ENCODE peak calls at places on chromosomes 16 and 17, in ten cellular contexts. Q is OCI-LY7, B is Calu3, L is colonic mucosa, H is hepatocyte, O is heart right ventricle, D is esophagus squamous epithelium, S is adrenal gland, Z is fibroblast of lung, J is cardiac muscle cell. M is an unnamed sample.

GRCh38 chr16:10093564-10093963 is 88.7 kb downstream of the GRIN2A start:
- DNase-seq in Q (no peak), B (no peak), L (no peak), H (no peak), O (no peak), D (no peak), S (no peak), Z (no peak), J (no peak), M (no peak)

GRCh38 chr17:75856062-75856681 is 1.0 kb upstream of the WBP2 start:
- DNase-seq in Q (peak), B (peak), L (no peak), H (no peak), O (no peak), D (no peak), S (peak), Z (no peak), J (no peak), M (no peak)

GRCh38 chr17:185445-186138 is 4.1 kb upstream of the DOC2B start:
- DNase-seq in Q (no peak), B (no peak), L (no peak), H (no peak), O (no peak), D (no peak), S (no peak), Z (no peak), J (no peak), M (no peak)

GRCh38 chr16:31472559-31473203 is 729 bp downstream of the TGFB1I1 start:
- DNase-seq in Q (no peak), B (peak), L (peak), H (peak), O (peak), D (no peak), S (peak), Z (peak), J (peak), M (no peak)

GRCh38 chr17:19369846-19370492 is 7.4 kb upstream of the B9D1 start:
- DNase-seq in Q (no peak), B (no peak), L (peak), H (no peak), O (peak), D (no peak), S (no peak), Z (no peak), J (no peak), M (peak)

GRCh38 chr17:37698132-37698615 is 46.7 kb downstream of the HNF1B start:
- DNase-seq in Q (no peak), B (peak), L (no peak), H (no peak), O (no peak), D (no peak), S (no peak), Z (no peak), J (no peak), M (no peak)

GRCh38 chr17:6444573-6445335 is 499 bp downstream of the PIMREG start:
- DNase-seq in Q (no peak), B (no peak), L (no peak), H (no peak), O (no peak), D (no peak), S (no peak), Z (no peak), J (no peak), M (no peak)

GRCh38 chr16:63581560-63581959 is 1540.3 kb downstream of the CDH11 start:
- DNase-seq in Q (no peak), B (no peak), L (no peak), H (no peak), O (peak), D (no peak), S (peak), Z (no peak), J (peak), M (no peak)

GRCh38 chr16:20803561-20804214 is 2.6 kb downstream of the ERI2 start:
- DNase-seq in Q (no peak), B (no peak), L (no peak), H (no peak), O (no peak), D (no peak), S (no peak), Z (no peak), J (no peak), M (no peak)

GRCh38 chr16:85286970-85287814 is 174.9 kb upstream of the CIBAR2 start:
- DNase-seq in Q (no peak), B (no peak), L (no peak), H (no peak), O (no peak), D (no peak), S (peak), Z (peak), J (no peak), M (no peak)

GRCh38 chr17:55420776-55421178 is 858 bp downstream of the MMD start:
- DNase-seq in Q (peak), B (peak), L (peak), H (peak), O (peak), D (no peak), S (peak), Z (peak), J (peak), M (peak)

GRCh38 chr16:87144232-87144631 is 173.0 kb downstream of the C16orf95 start:
- DNase-seq in Q (no peak), B (no peak), L (no peak), H (no peak), O (no peak), D (no peak), S (no peak), Z (no peak), J (no peak), M (no peak)

GRCh38 chr17:77328823-77329740 is 188.3 kb downstream of the SEC14L1 start:
- DNase-seq in Q (no peak), B (no peak), L (peak), H (no peak), O (peak), D (no peak), S (peak), Z (no peak), J (no peak), M (peak)

GRCh38 chr17:47064684-47065083 is 85.6 kb upstream of the RPRML start:
- DNase-seq in Q (no peak), B (no peak), L (no peak), H (no peak), O (no peak), D (no peak), S (no peak), Z (no peak), J (no peak), M (no peak)

GRCh38 chr17:37650419-37651003 is 7.3 kb upstream of the DDX52 start:
- DNase-seq in Q (peak), B (peak), L (peak), H (peak), O (peak), D (no peak), S (peak), Z (peak), J (peak), M (no peak)

GRCh38 chr16:450800-451512 is 25.5 kb downstream of the RAB11FIP3 start:
- DNase-seq in Q (no peak), B (no peak), L (no peak), H (no peak), O (no peak), D (no peak), S (no peak), Z (no peak), J (no peak), M (no peak)

GRCh38 chr17:51165680-51166197 is 472 bp upstream of the NME2 start:
- DNase-seq in Q (no peak), B (peak), L (no peak), H (peak), O (peak), D (no peak), S (no peak), Z (no peak), J (no peak), M (no peak)

GRCh38 chr17:64484380-64484779 is 12.5 kb downstream of the POLG2 start:
- DNase-seq in Q (no peak), B (no peak), L (no peak), H (no peak), O (no peak), D (no peak), S (no peak), Z (no peak), J (no peak), M (no peak)

GRCh38 chr17:82993005-82993404 is 86.4 kb upstream of the METRNL start:
- DNase-seq in Q (no peak), B (no peak), L (no peak), H (no peak), O (no peak), D (no peak), S (no peak), Z (no peak), J (no peak), M (no peak)

GRCh38 chr17:82775033-82775823 is 23.4 kb downstream of the TBCD start:
- DNase-seq in Q (peak), B (peak), L (peak), H (peak), O (peak), D (no peak), S (peak), Z (peak), J (peak), M (peak)

GRCh38 chr16:19542138-19542821 is 13.2 kb upstream of the VPS35L start:
- DNase-seq in Q (no peak), B (no peak), L (peak), H (peak), O (no peak), D (no peak), S (no peak), Z (no peak), J (no peak), M (no peak)

GRCh38 chr17:43069368-43069898 is 44.4 kb downstream of the RND2 start:
- DNase-seq in Q (no peak), B (no peak), L (no peak), H (no peak), O (no peak), D (no peak), S (no peak), Z (no peak), J (no peak), M (no peak)

GRCh38 chr17:17098426-17099035 is 56.3 kb downstream of the MPRIP start:
- DNase-seq in Q (no peak), B (no peak), L (peak), H (peak), O (peak), D (no peak), S (no peak), Z (peak), J (peak), M (no peak)

GRCh38 chr17:28741358-28742349 is 2.2 kb upstream of the TRAF4 start:
- DNase-seq in Q (peak), B (no peak), L (peak), H (peak), O (no peak), D (no peak), S (no peak), Z (no peak), J (no peak), M (no peak)

GRCh38 chr17:19378416-19379293 is at the start of gene MAPK7:
- DNase-seq in Q (no peak), B (no peak), L (peak), H (peak), O (no peak), D (no peak), S (peak), Z (no peak), J (no peak), M (no peak)

GRCh38 chr17:45380046-45380765 is 52.5 kb downstream of the ARHGAP27 start:
- DNase-seq in Q (no peak), B (no peak), L (no peak), H (no peak), O (no peak), D (no peak), S (no peak), Z (no peak), J (no peak), M (no peak)

GRCh38 chr17:7045492-7046126 is 1.7 kb upstream of the SLC16A11 start:
- DNase-seq in Q (peak), B (peak), L (peak), H (peak), O (no peak), D (no peak), S (no peak), Z (peak), J (peak), M (no peak)

GRCh38 chr17:79810138-79811027 is 13.5 kb upstream of the CBX8 start:
- DNase-seq in Q (peak), B (peak), L (peak), H (peak), O (peak), D (no peak), S (peak), Z (peak), J (peak), M (peak)

GRCh38 chr17:17403899-17404576 is 72.8 kb upstream of the MED9 start:
- DNase-seq in Q (peak), B (no peak), L (no peak), H (no peak), O (no peak), D (no peak), S (no peak), Z (no peak), J (no peak), M (peak)

GRCh38 chr16:55778718-55779117 is 54.2 kb downstream of the CES1 start:
- DNase-seq in Q (no peak), B (no peak), L (no peak), H (no peak), O (no peak), D (no peak), S (no peak), Z (no peak), J (no peak), M (no peak)

GRCh38 chr16:8370374-8371015 is 219.8 kb downstream of the TMEM114 start:
- DNase-seq in Q (no peak), B (peak), L (peak), H (peak), O (no peak), D (no peak), S (peak), Z (no peak), J (no peak), M (no peak)

GRCh38 chr16:79510879-79511278 is 89.7 kb downstream of the MAF start:
- DNase-seq in Q (no peak), B (no peak), L (no peak), H (no peak), O (no peak), D (no peak), S (no peak), Z (no peak), J (no peak), M (no peak)

GRCh38 chr17:29585080-29585751 is 4.2 kb downstream of the GIT1 start:
- DNase-seq in Q (peak), B (no peak), L (no peak), H (no peak), O (peak), D (no peak), S (no peak), Z (no peak), J (no peak), M (no peak)

GRCh38 chr17:59756236-59756818 is 48.9 kb downstream of the VMP1 start:
- DNase-seq in Q (no peak), B (no peak), L (no peak), H (no peak), O (no peak), D (no peak), S (no peak), Z (peak), J (no peak), M (no peak)

GRCh38 chr17:9647014-9647413 is 1.7 kb downstream of the USP43 start:
- DNase-seq in Q (no peak), B (peak), L (no peak), H (peak), O (no peak), D (no peak), S (no peak), Z (no peak), J (no peak), M (no peak)

GRCh38 chr17:9643611-9644010 is 1.7 kb upstream of the USP43 start:
- DNase-seq in Q (no peak), B (no peak), L (no peak), H (no peak), O (no peak), D (no peak), S (no peak), Z (no peak), J (no peak), M (no peak)

GRCh38 chr17:9646556-9646905 is 1.2 kb downstream of the USP43 start:
- DNase-seq in Q (no peak), B (no peak), L (no peak), H (no peak), O (no peak), D (no peak), S (no peak), Z (no peak), J (no peak), M (no peak)

GRCh38 chr17:9645858-9646555 is 690 bp downstream of the USP43 start:
- DNase-seq in Q (no peak), B (peak), L (peak), H (peak), O (peak), D (no peak), S (peak), Z (no peak), J (peak), M (peak)

DNA sequence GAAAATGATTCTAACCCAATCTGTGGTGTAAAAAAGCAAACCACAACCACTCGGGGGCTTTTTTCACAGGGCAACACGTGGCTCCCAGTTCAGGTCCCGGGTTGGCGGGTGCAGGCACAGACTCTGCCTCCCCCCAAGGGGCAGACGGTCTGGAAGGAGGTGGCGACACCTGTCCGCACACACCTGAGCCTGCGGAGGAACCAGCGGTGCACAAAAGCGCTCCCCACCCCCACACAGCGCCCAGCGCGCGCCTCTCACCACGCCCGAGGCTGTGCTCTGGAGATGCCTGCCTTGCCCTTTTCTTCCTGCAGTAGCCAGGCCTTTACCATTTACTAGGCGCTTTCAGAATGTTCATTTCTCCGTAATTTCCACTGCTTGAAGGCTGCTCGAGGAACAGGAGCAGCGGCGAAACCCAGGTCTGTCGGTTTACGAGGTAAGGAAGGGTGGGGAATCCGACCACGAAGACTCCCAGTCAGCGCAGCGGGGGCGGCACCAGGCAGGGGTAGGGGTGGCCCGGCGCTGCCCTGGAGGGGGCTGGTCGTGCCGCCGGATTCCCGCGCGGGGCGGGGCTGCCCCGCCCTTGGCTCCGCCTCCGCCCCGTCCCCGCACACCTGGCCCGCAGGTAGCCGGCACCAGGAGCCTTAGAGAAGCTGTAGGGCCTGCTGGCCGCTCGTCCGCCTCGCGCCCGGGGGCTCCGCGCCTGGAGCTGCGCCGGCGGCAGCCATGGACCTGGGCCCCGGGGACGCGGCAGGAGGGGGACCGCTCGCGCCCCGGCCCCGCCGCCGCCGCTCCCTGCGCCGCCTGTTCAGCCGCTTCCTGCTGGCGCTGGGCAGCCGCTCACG is at the start of gene USP43:
- DNase-seq in Q (peak), B (peak), L (peak), H (peak), O (no peak), D (no peak), S (no peak), Z (no peak), J (peak), M (peak)
- TF ChIP-seq CTCF in Q (peak), B (no peak), L (no peak), H (no peak), O (no peak), D (no peak), S (no peak), Z (no peak), J (no peak), M (no peak)

GRCh38 chr17:58096892-58097291 is 13.7 kb downstream of the DYNLL2 start:
- DNase-seq in Q (no peak), B (no peak), L (no peak), H (no peak), O (no peak), D (no peak), S (no peak), Z (no peak), J (no peak), M (no peak)
- TF ChIP-seq CTCF in Q (peak), B (no peak), L (no peak), H (no peak), O (no peak), D (no peak), S (no peak), Z (no peak), J (no peak), M (no peak)

DNA sequence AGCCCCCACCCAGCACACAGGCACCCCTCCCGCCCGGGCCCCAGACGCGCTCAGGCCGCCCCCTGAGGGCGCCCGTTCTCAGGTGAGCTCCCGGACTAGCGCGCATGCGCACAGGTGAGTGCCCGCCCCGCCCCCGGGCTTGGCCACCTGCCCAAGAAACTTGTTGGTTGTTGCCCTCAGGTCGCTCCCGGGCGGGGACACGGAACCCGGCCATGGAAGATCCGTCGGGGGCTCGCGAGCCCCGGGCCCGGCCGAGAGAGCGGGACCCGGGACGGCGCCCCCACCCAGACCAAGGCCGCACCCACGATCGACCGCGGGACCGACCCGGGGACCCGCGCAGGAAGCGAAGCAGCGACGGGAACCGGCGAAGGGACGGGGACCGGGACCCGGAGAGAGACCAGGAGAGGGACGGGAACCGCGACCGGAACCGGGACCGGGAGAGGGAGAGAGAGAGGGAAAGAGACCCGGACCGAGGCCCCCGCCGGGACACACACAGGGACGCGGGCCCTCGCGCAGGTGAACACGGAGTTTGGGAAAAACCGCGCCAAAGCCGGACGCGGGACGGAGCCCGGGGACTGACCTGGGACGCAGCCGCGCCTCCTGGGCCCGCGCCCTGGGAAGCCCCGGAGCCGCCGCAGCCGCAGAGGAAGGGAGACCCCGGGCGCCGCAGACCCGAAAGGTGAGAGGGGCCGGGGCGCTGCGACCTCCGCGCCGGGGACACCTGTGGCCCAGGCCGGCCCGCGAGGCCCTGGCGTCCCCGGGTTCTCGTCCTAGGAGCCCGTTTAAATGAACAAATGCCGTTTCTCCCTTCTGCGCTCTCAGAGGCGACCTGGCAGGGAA is at the start of gene MARVELD3:
- DNase-seq in Q (no peak), B (peak), L (peak), H (peak), O (no peak), D (no peak), S (no peak), Z (no peak), J (peak), M (no peak)
- TF ChIP-seq CTCF in Q (no peak), B (no peak), L (no peak), H (peak), O (no peak), D (no peak), S (no peak), Z (no peak), J (no peak), M (no peak)

GRCh38 chr16:67931712-67932461 is at the start of gene CTRL:
- DNase-seq in Q (no peak), B (no peak), L (no peak), H (no peak), O (no peak), D (no peak), S (no peak), Z (no peak), J (no peak), M (no peak)
- TF ChIP-seq CTCF in Q (no peak), B (no peak), L (no peak), H (no peak), O (no peak), D (no peak), S (no peak), Z (peak), J (no peak), M (no peak)

GRCh38 chr17:67221062-67221998 is 23.7 kb downstream of the HELZ start:
- DNase-seq in Q (peak), B (peak), L (no peak), H (peak), O (peak), D (no peak), S (no peak), Z (peak), J (peak), M (no peak)
- TF ChIP-seq CTCF in Q (peak), B (peak), L (peak), H (peak), O (peak), D (peak), S (peak), Z (peak), J (peak), M (no peak)

DNA sequence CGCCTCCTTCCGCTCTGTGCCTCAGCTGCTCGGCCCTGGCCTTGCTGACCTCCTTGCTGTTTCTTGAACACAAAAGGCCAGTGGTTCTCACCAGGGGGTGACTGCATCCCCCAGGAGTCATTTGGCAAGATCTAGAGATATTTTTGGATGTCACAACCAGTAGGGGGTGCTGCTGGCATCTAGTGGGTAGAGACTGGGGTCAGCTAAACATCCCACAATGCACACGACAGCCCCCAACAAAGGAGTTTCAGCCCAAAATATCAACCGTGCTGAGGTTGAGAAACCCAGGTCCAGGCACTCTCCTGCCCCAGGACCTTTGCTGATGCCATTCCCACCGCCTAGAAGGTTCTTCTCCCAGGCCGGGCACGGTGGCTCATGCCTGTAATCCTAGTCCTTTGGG is 39.7 kb downstream of the ABCC6 start:
- DNase-seq in Q (peak), B (no peak), L (no peak), H (no peak), O (no peak), D (no peak), S (no peak), Z (no peak), J (no peak), M (no peak)
- TF ChIP-seq CTCF in Q (peak), B (no peak), L (no peak), H (no peak), O (no peak), D (no peak), S (no peak), Z (peak), J (peak), M (no peak)

M was measured in natural killer cell.